ENCODE peak calls at places on chromosomes 6 and 20, in nine cellular contexts. One of them, this sample, is unnamed. For H3K36me3, the result is how much of the 10 kb centered on the place peaks cover.

GRCh38 chr6:38207371-38207770 is 387.8 kb downstream of the ZFAND3 start:
- DNase-seq in astrocyte: no peak
- DNase-seq in lower lobe of right lung: no peak
- DNase-seq in transverse colon: no peak
- DNase-seq in heart left ventricle: no peak
- DNase-seq in CD8-positive, alpha-beta memory T cell: no peak
- DNase-seq in left lung: no peak
- DNase-seq in hepatocyte: no peak
- DNase-seq in ascending aorta: peak
- DNase-seq in this sample: no peak

GRCh38 chr6:108492131-108492766 is 68.5 kb upstream of the FOXO3 start:
- DNase-seq in lower lobe of right lung: no peak
- DNase-seq in astrocyte: peak
- DNase-seq in heart left ventricle: no peak
- DNase-seq in hepatocyte: peak
- DNase-seq in CD8-positive, alpha-beta memory T cell: no peak
- DNase-seq in left lung: no peak
- DNase-seq in transverse colon: no peak
- DNase-seq in ascending aorta: no peak
- DNase-seq in this sample: peak

GRCh38 chr6:44921787-44922186 is 406.3 kb upstream of the RUNX2 start:
- DNase-seq in left lung: peak
- DNase-seq in CD8-positive, alpha-beta memory T cell: no peak
- DNase-seq in heart left ventricle: peak
- DNase-seq in lower lobe of right lung: no peak
- DNase-seq in astrocyte: no peak
- DNase-seq in transverse colon: no peak
- DNase-seq in ascending aorta: no peak
- DNase-seq in hepatocyte: no peak
- DNase-seq in this sample: peak

GRCh38 chr6:134123666-134124208 is 71.3 kb upstream of the SLC2A12 start:
- DNase-seq in lower lobe of right lung: no peak
- DNase-seq in hepatocyte: peak
- DNase-seq in heart left ventricle: no peak
- DNase-seq in ascending aorta: no peak
- DNase-seq in astrocyte: peak
- DNase-seq in transverse colon: no peak
- DNase-seq in CD8-positive, alpha-beta memory T cell: peak
- DNase-seq in left lung: no peak
- DNase-seq in this sample: peak

GRCh38 chr20:8621021-8621420 is 447.9 kb upstream of the PLCB4 start:
- DNase-seq in lower lobe of right lung: no peak
- DNase-seq in CD8-positive, alpha-beta memory T cell: no peak
- DNase-seq in transverse colon: no peak
- DNase-seq in heart left ventricle: no peak
- DNase-seq in ascending aorta: no peak
- DNase-seq in astrocyte: no peak
- DNase-seq in hepatocyte: no peak
- DNase-seq in left lung: no peak
- DNase-seq in this sample: no peak

GRCh38 chr6:141552463-141552862 is 580.3 kb upstream of the GJE1 start:
- DNase-seq in lower lobe of right lung: no peak
- DNase-seq in left lung: no peak
- DNase-seq in astrocyte: peak
- DNase-seq in hepatocyte: peak
- DNase-seq in heart left ventricle: no peak
- DNase-seq in transverse colon: no peak
- DNase-seq in ascending aorta: no peak
- DNase-seq in CD8-positive, alpha-beta memory T cell: no peak
- DNase-seq in this sample: peak

GRCh38 chr6:7901780-7902179 is 8.8 kb downstream of the TXNDC5 start:
- DNase-seq in astrocyte: no peak
- DNase-seq in transverse colon: no peak
- DNase-seq in heart left ventricle: no peak
- DNase-seq in left lung: no peak
- DNase-seq in ascending aorta: no peak
- DNase-seq in hepatocyte: no peak
- DNase-seq in lower lobe of right lung: no peak
- DNase-seq in CD8-positive, alpha-beta memory T cell: no peak
- DNase-seq in this sample: no peak

GRCh38 chr6:49676671-49677281 is 36.6 kb downstream of the CRISP2 start:
- DNase-seq in left lung: no peak
- DNase-seq in transverse colon: no peak
- DNase-seq in lower lobe of right lung: no peak
- DNase-seq in hepatocyte: no peak
- DNase-seq in astrocyte: peak
- DNase-seq in heart left ventricle: no peak
- DNase-seq in CD8-positive, alpha-beta memory T cell: no peak
- DNase-seq in ascending aorta: no peak
- DNase-seq in this sample: peak

GRCh38 chr6:37643851-37644672 is 53.6 kb downstream of the MDGA1 start:
- DNase-seq in ascending aorta: no peak
- DNase-seq in left lung: no peak
- DNase-seq in hepatocyte: no peak
- DNase-seq in lower lobe of right lung: no peak
- DNase-seq in CD8-positive, alpha-beta memory T cell: no peak
- DNase-seq in transverse colon: no peak
- DNase-seq in astrocyte: no peak
- DNase-seq in heart left ventricle: peak
- DNase-seq in this sample: no peak

GRCh38 chr6:127023001-127023778 is 95.3 kb upstream of the RSPO3 start:
- DNase-seq in left lung: no peak
- DNase-seq in hepatocyte: no peak
- DNase-seq in lower lobe of right lung: no peak
- DNase-seq in transverse colon: no peak
- DNase-seq in astrocyte: no peak
- DNase-seq in heart left ventricle: no peak
- DNase-seq in CD8-positive, alpha-beta memory T cell: no peak
- DNase-seq in ascending aorta: no peak
- DNase-seq in this sample: no peak

GRCh38 chr6:991192-991591 is 298.3 kb upstream of the EXOC2 start:
- DNase-seq in ascending aorta: no peak
- DNase-seq in lower lobe of right lung: no peak
- DNase-seq in transverse colon: no peak
- DNase-seq in astrocyte: no peak
- DNase-seq in hepatocyte: no peak
- DNase-seq in CD8-positive, alpha-beta memory T cell: no peak
- DNase-seq in left lung: no peak
- DNase-seq in heart left ventricle: no peak
- DNase-seq in this sample: no peak

GRCh38 chr6:130516604-130517003 is 150.8 kb downstream of the TMEM200A start:
- DNase-seq in astrocyte: no peak
- DNase-seq in ascending aorta: no peak
- DNase-seq in transverse colon: no peak
- DNase-seq in CD8-positive, alpha-beta memory T cell: no peak
- DNase-seq in lower lobe of right lung: no peak
- DNase-seq in heart left ventricle: no peak
- DNase-seq in hepatocyte: no peak
- DNase-seq in left lung: no peak
- DNase-seq in this sample: no peak

GRCh38 chr6:130708338-130708737 is 118.9 kb upstream of the SMLR1 start:
- DNase-seq in transverse colon: no peak
- DNase-seq in ascending aorta: no peak
- DNase-seq in hepatocyte: peak
- DNase-seq in heart left ventricle: no peak
- DNase-seq in lower lobe of right lung: no peak
- DNase-seq in astrocyte: no peak
- DNase-seq in left lung: no peak
- DNase-seq in CD8-positive, alpha-beta memory T cell: no peak
- DNase-seq in this sample: no peak

GRCh38 chr6:165092881-165093595 is 216.4 kb downstream of the C6orf118 start:
- DNase-seq in lower lobe of right lung: no peak
- DNase-seq in CD8-positive, alpha-beta memory T cell: no peak
- DNase-seq in astrocyte: no peak
- DNase-seq in transverse colon: no peak
- DNase-seq in hepatocyte: no peak
- DNase-seq in heart left ventricle: no peak
- DNase-seq in ascending aorta: no peak
- DNase-seq in left lung: no peak
- DNase-seq in this sample: no peak

GRCh38 chr6:159267165-159267564 is 98.0 kb downstream of the FNDC1 start:
- DNase-seq in astrocyte: no peak
- DNase-seq in heart left ventricle: no peak
- DNase-seq in transverse colon: no peak
- DNase-seq in lower lobe of right lung: no peak
- DNase-seq in ascending aorta: no peak
- DNase-seq in left lung: no peak
- DNase-seq in hepatocyte: peak
- DNase-seq in CD8-positive, alpha-beta memory T cell: no peak
- DNase-seq in this sample: no peak

DNA sequence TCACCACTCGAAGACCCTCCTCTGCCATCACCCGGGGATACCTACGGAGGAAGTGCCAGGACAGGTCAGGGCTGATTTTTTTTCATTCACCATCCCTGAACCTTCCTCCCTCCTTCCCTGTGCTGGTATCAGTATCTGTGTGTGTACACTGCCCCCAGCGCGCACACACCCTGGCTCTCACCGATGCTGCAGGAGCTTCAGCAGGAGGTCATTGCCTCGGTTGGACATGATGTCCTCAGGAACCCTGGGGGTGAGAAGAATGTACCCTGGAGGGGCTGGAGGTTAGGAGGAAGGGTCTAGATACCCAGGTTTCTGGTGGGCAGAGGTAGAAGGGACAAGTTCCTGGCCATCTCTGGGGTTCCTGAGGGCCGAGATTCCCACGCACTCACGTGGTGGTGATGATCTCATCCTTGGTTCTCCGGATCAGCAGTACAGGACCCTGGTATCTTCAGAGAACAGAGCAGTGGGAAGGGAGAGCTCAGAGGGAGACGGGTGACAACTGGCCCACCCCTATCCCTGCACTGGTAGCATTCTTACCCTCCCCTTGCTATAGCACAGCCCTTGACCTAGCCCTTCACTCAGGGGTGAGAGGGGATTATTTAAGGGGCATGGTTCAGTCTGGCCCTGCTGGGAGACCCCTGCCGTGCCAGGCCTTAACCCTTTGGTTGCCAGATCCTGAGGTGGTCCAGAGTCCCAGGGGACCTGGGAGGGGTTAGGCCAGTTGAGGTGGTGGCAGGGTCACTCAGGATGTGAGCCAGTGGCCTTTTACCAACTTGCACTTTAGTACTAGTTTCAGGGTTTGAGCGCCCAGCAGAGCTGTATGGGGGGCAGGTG is 7.2 kb upstream of the LY6G5C start:
- DNase-seq in transverse colon: no peak
- DNase-seq in astrocyte: no peak
- DNase-seq in heart left ventricle: no peak
- DNase-seq in lower lobe of right lung: no peak
- DNase-seq in left lung: no peak
- DNase-seq in hepatocyte: no peak
- DNase-seq in ascending aorta: no peak
- DNase-seq in CD8-positive, alpha-beta memory T cell: no peak
- DNase-seq in this sample: no peak
- H3K36me3 ChIP-seq in transverse colon: under half
- H3K36me3 ChIP-seq in astrocyte: under half
- H3K36me3 ChIP-seq in heart left ventricle: under half
- H3K36me3 ChIP-seq in lower lobe of right lung: half or more
- H3K36me3 ChIP-seq in left lung: half or more
- H3K36me3 ChIP-seq in hepatocyte: under half
- H3K36me3 ChIP-seq in ascending aorta: half or more
- H3K36me3 ChIP-seq in CD8-positive, alpha-beta memory T cell: half or more
- H3K36me3 ChIP-seq in this sample: under half

GRCh38 chr6:32069878-32070515 is 31.8 kb downstream of the CYP21A2 start:
- DNase-seq in heart left ventricle: no peak
- DNase-seq in ascending aorta: no peak
- DNase-seq in CD8-positive, alpha-beta memory T cell: no peak
- DNase-seq in transverse colon: no peak
- DNase-seq in astrocyte: no peak
- DNase-seq in left lung: no peak
- DNase-seq in lower lobe of right lung: no peak
- DNase-seq in hepatocyte: no peak
- DNase-seq in this sample: no peak
- H3K36me3 ChIP-seq in heart left ventricle: under half
- H3K36me3 ChIP-seq in ascending aorta: half or more
- H3K36me3 ChIP-seq in CD8-positive, alpha-beta memory T cell: under half
- H3K36me3 ChIP-seq in transverse colon: under half
- H3K36me3 ChIP-seq in astrocyte: under half
- H3K36me3 ChIP-seq in left lung: under half
- H3K36me3 ChIP-seq in lower lobe of right lung: half or more
- H3K36me3 ChIP-seq in hepatocyte: under half
- H3K36me3 ChIP-seq in this sample: under half

DNA sequence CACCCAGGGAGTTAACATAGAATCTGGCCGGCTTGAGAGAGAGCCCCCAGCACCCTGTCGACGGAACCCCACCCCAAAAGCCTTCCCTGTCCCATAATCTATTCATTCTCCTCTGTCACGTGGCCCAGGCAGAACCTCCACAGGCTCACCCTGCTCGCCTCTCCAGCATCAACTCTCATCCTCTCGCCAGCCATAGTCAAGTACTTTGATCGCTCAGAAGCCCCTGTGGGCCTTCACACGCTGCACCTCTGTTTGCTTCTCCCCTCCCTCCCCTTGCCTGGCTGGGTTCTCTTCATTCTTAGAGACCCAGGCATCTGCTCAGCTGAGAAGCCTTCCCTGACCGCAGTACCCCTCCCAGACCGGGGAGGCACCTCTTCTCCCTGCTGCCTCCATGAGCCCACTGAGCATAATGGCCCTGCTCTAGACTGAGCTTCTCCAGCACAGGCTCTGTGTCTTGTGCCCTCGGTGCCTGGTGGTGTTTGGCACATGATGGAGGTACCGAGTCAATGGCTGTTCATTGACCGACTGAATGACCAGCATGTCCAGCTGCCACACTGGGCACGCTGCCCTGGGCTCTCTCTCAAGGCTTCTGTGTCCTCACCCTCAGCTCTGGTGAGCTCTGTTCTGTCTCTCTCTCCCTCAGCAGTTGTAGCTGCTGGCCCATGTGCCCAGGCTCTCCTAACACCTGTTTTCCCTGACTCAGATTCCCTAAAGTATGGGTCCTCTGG is 33.7 kb downstream of the PKIG start:
- DNase-seq in hepatocyte: no peak
- DNase-seq in astrocyte: no peak
- DNase-seq in lower lobe of right lung: no peak
- DNase-seq in heart left ventricle: no peak
- DNase-seq in CD8-positive, alpha-beta memory T cell: no peak
- DNase-seq in ascending aorta: no peak
- DNase-seq in transverse colon: no peak
- DNase-seq in left lung: no peak
- DNase-seq in this sample: no peak
- H3K36me3 ChIP-seq in hepatocyte: under half
- H3K36me3 ChIP-seq in astrocyte: under half
- H3K36me3 ChIP-seq in lower lobe of right lung: half or more
- H3K36me3 ChIP-seq in heart left ventricle: under half
- H3K36me3 ChIP-seq in CD8-positive, alpha-beta memory T cell: under half
- H3K36me3 ChIP-seq in ascending aorta: under half
- H3K36me3 ChIP-seq in transverse colon: under half
- H3K36me3 ChIP-seq in left lung: half or more
- H3K36me3 ChIP-seq in this sample: under half

GRCh38 chr6:87222676-87223075 is 67.3 kb downstream of the ZNF292 start:
- DNase-seq in transverse colon: no peak
- DNase-seq in CD8-positive, alpha-beta memory T cell: no peak
- DNase-seq in astrocyte: no peak
- DNase-seq in heart left ventricle: no peak
- DNase-seq in ascending aorta: no peak
- DNase-seq in hepatocyte: no peak
- DNase-seq in lower lobe of right lung: no peak
- DNase-seq in left lung: no peak
- DNase-seq in this sample: no peak
- H3K36me3 ChIP-seq in transverse colon: under half
- H3K36me3 ChIP-seq in CD8-positive, alpha-beta memory T cell: under half
- H3K36me3 ChIP-seq in astrocyte: under half
- H3K36me3 ChIP-seq in heart left ventricle: under half
- H3K36me3 ChIP-seq in ascending aorta: under half
- H3K36me3 ChIP-seq in hepatocyte: under half
- H3K36me3 ChIP-seq in lower lobe of right lung: half or more
- H3K36me3 ChIP-seq in left lung: under half
- H3K36me3 ChIP-seq in this sample: under half

GRCh38 chr6:106535012-106535411 is 94.3 kb downstream of the RTN4IP1 start:
- DNase-seq in lower lobe of right lung: no peak
- DNase-seq in transverse colon: no peak
- DNase-seq in CD8-positive, alpha-beta memory T cell: no peak
- DNase-seq in hepatocyte: no peak
- DNase-seq in ascending aorta: no peak
- DNase-seq in left lung: no peak
- DNase-seq in astrocyte: no peak
- DNase-seq in heart left ventricle: no peak
- DNase-seq in this sample: no peak
- H3K36me3 ChIP-seq in lower lobe of right lung: under half
- H3K36me3 ChIP-seq in transverse colon: under half
- H3K36me3 ChIP-seq in CD8-positive, alpha-beta memory T cell: under half
- H3K36me3 ChIP-seq in hepatocyte: under half
- H3K36me3 ChIP-seq in ascending aorta: under half
- H3K36me3 ChIP-seq in left lung: half or more
- H3K36me3 ChIP-seq in astrocyte: under half
- H3K36me3 ChIP-seq in heart left ventricle: under half
- H3K36me3 ChIP-seq in this sample: under half

This sample was measured in mammary epithelial cell.